ENCODE peak calls at places on chromosomes 4 and X, in four cellular contexts. O is tibial nerve, P is suprapubic skin, S is uterus. G is an unnamed sample.

GRCh38 chr4:47221721-47222120 is 190.4 kb downstream of the GABRB1 start:
- DNase-seq in O (no peak), P (no peak), S (no peak), G (no peak)

GRCh38 chr4:129064717-129065116 is 28.6 kb downstream of the SCLT1 start:
- DNase-seq in O (no peak), P (no peak), S (no peak), G (no peak)

GRCh38 chr4:82913305-82913704 is 12.8 kb downstream of the THAP9 start:
- DNase-seq in O (no peak), P (no peak), S (no peak), G (no peak)

GRCh38 chr4:8582016-8582415 is 1.8 kb downstream of the GPR78 start:
- DNase-seq in O (no peak), P (no peak), S (no peak), G (no peak)

GRCh38 chrX:41971346-41971745 is 48.0 kb upstream of the CASK start:
- DNase-seq in O (no peak), P (no peak), S (no peak), G (no peak)

GRCh38 chr4:19693949-19694597 is 557.6 kb upstream of the SLIT2 start:
- DNase-seq in O (peak; percentile 4), P (no peak), S (peak; percentile 28), G (no peak)

GRCh38 chrX:44914532-44915198 is 41.7 kb downstream of the KDM6A start:
- DNase-seq in O (no peak), P (no peak), S (no peak), G (no peak)

GRCh38 chrX:129626026-129626425 is 28.7 kb downstream of the APLN start:
- DNase-seq in O (no peak), P (no peak), S (no peak), G (no peak)

GRCh38 chrX:151396042-151396826 is 772 bp upstream of the VMA21 start:
- DNase-seq in O (peak; percentile 4), P (no peak), S (peak; percentile 32), G (peak; percentile 33)

GRCh38 chrX:66633541-66633940 is 5.3 kb downstream of the EDA2R start:
- DNase-seq in O (no peak), P (no peak), S (no peak), G (no peak)

GRCh38 chr4:151865327-151865726 is 104.5 kb upstream of the GATB start:
- DNase-seq in O (peak; percentile 63), P (no peak), S (peak; percentile 19), G (no peak)

GRCh38 chrX:729583-730409 is 99.2 kb downstream of the SHOX start:
- DNase-seq in O (no peak), P (no peak), S (no peak), G (no peak)

GRCh38 chr4:7956306-7957112 is 16.8 kb upstream of the AFAP1 start:
- DNase-seq in O (no peak), P (no peak), S (peak; percentile 69), G (no peak)

GRCh38 chrX:44935172-44935571 is 62.2 kb downstream of the KDM6A start:
- DNase-seq in O (no peak), P (no peak), S (no peak), G (no peak)

GRCh38 chr4:73650255-73650654 is 30.0 kb upstream of the RASSF6 start:
- DNase-seq in O (no peak), P (no peak), S (no peak), G (no peak)

GRCh38 chr4:109560687-109561452 is 824 bp downstream of the MCUB start:
- DNase-seq in O (peak; percentile 47), P (peak; percentile 74), S (peak; percentile 41), G (no peak)

GRCh38 chrX:66074920-66075879 is 35.3 kb upstream of the VSIG4 start:
- DNase-seq in O (peak; percentile 8), P (no peak), S (no peak), G (no peak)

GRCh38 chrX:31706456-31706855 is 634.6 kb upstream of the FTHL17 start:
- DNase-seq in O (no peak), P (no peak), S (no peak), G (no peak)

GRCh38 chr4:87966095-87966496 is 9.4 kb upstream of the SPP1 start:
- DNase-seq in O (no peak), P (no peak), S (no peak), G (no peak)

GRCh38 chr4:3294401-3295241 is 1.8 kb downstream of the RGS12 start:
- DNase-seq in O (no peak), P (no peak), S (no peak), G (no peak)

DNA sequence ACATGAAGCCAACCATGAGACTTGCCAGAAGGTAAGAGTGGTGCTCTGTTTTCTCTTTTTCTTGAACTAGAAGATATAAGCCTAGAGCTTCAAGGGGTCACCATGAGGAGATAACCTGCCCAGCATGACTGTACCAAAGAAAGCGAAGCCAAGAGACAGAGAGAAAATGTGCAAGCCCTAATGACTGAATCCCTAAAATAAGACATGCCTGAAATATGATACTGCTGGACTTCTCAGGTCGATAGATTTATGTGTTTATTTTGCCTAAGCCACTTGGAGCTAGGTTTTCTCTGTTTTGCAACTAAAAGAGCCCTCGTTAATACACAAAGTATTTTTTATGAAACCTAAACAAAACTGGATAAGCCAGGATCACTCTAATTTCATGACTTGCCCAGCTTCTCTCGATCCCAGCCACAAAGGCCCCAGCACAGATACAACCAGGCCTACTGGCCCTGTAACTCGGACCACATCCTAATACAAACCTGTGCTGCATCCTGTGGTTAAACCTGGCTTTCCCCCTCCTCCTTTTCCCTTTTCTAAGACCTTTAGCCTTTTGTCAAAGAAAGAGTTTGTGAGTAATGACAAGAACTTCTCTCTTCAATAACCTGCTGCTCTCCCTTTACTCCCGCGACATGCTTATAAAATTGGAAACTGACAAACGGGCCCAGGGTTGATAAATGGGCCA is 185.8 kb downstream of the APBB2 start:
- DNase-seq in O (no peak), P (no peak), S (no peak), G (no peak)
- H3K36me3 ChIP-seq in O (peaks cover 46% of the 10 kb centered on the region), P (peaks cover 13% of the 10 kb centered on the region), S (no peaks in the 10 kb centered on the region), G (no peaks in the 10 kb centered on the region)

GRCh38 chrX:39222361-39223113 is 421.3 kb downstream of the MID1IP1 start:
- DNase-seq in O (no peak), P (no peak), S (no peak), G (no peak)
- TF ChIP-seq POLR2A in O (no peak), P (no peak), S (no peak), G (no peak)

GRCh38 chr4:183450108-183450507 is 5.7 kb downstream of the CDKN2AIP start:
- DNase-seq in O (no peak), P (no peak), S (no peak), G (no peak)
- H3K36me3 ChIP-seq in O (peaks cover 56% of the 10 kb centered on the region), P (peaks cover 64% of the 10 kb centered on the region), S (no peaks in the 10 kb centered on the region), G (no peaks in the 10 kb centered on the region)

GRCh38 chrX:49079489-49080428 is at the start of gene WDR45:
- DNase-seq in O (peak; percentile 66), P (peak; percentile 87), S (peak; percentile 75), G (peak; percentile 82)
- TF ChIP-seq POLR2A in O (peak; percentile 72), P (peak; percentile 65), S (peak; percentile 77), G (peak; percentile 77)

DNA sequence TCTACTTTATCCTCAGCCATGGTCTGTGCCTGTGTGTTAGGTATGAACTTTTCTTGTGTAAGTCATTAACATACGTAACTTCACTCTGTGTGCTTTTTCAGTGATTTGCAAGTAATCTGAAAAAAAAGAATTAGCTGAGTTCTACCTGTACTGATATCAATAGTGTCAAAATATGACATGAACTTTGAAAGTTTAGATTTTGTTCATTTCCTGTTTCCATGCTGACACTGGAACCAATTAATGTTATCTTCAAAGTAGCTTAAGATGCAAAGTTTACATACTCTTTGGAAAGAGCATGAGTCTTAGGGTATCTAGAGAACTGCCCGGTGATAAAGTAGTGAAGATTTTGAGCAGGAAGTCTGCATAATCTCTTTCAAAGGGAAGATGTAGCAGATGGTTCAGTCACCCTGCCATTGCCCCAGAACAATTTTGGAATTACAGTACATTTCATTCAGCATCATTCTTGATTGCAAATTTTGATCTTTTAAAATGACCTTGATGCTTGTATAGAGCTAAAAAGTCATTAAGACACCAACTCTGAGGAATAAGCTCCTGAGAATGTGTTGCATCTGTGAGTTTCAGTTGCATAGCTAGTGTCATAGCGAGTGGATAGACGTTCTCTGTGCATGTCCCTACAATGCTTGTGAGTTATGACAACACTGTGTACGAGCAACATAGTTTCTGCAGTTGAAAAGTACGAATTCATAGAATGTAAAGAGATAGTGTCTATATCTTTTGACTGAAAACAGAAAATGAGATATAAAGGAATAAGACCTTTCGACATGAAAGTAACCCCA is 130.4 kb downstream of the PTTG2 start:
- DNase-seq in O (no peak), P (no peak), S (no peak), G (no peak)
- H3K36me3 ChIP-seq in O (peaks cover 6% of the 10 kb centered on the region), P (no peaks in the 10 kb centered on the region), S (no peaks in the 10 kb centered on the region), G (no peaks in the 10 kb centered on the region)